ENCODE peak calls at places on chromosome 17, in eight cellular contexts. X, B, I, E, Z, W, G and P are unnamed samples.

GRCh38 chr17:66469890-66470289 is 167.5 kb downstream of the PRKCA start:
- DNase-seq in X (peak), B (no peak), I (no peak), E (no peak), Z (peak), W (no peak), G (no peak), P (peak)

GRCh38 chr17:82269882-82270500 is 3.5 kb downstream of the CSNK1D start:
- DNase-seq in X (no peak), B (peak), I (no peak), E (no peak), Z (no peak), W (no peak), G (no peak), P (no peak)

GRCh38 chr17:57674894-57675293 is 70.2 kb downstream of the CCDC182 start:
- DNase-seq in X (no peak), B (peak), I (no peak), E (no peak), Z (no peak), W (no peak), G (no peak), P (no peak)

GRCh38 chr17:64354824-64355535 is 35.7 kb downstream of the PECAM1 start:
- DNase-seq in X (peak), B (no peak), I (no peak), E (no peak), Z (peak), W (no peak), G (no peak), P (peak)

GRCh38 chr17:76524598-76525512 is 12.7 kb downstream of the CYGB start:
- DNase-seq in X (peak), B (no peak), I (no peak), E (no peak), Z (peak), W (no peak), G (no peak), P (peak)

GRCh38 chr17:2784864-2785263 is 11.4 kb upstream of the RAP1GAP2 start:
- DNase-seq in X (no peak), B (no peak), I (no peak), E (no peak), Z (no peak), W (no peak), G (no peak), P (no peak)

GRCh38 chr17:19531780-19532501 is 1.7 kb upstream of the SLC47A1 start:
- DNase-seq in X (no peak), B (no peak), I (no peak), E (no peak), Z (no peak), W (no peak), G (no peak), P (no peak)

GRCh38 chr17:32519769-32520701 is 33.2 kb downstream of the CDK5R1 start:
- DNase-seq in X (peak), B (peak), I (no peak), E (peak), Z (peak), W (no peak), G (peak), P (peak)

GRCh38 chr17:32604966-32605365 is 118.2 kb downstream of the CDK5R1 start:
- DNase-seq in X (no peak), B (no peak), I (no peak), E (no peak), Z (no peak), W (no peak), G (no peak), P (no peak)

GRCh38 chr17:75318211-75318610 is 29.0 kb upstream of the SLC25A19 start:
- DNase-seq in X (no peak), B (peak), I (no peak), E (no peak), Z (no peak), W (no peak), G (no peak), P (no peak)

GRCh38 chr17:31596382-31597323 is 205.2 kb downstream of the RAB11FIP4 start:
- DNase-seq in X (peak), B (peak), I (peak), E (peak), Z (peak), W (no peak), G (peak), P (peak)

GRCh38 chr17:57955183-57955952 is at the start of gene CUEDC1:
- DNase-seq in X (peak), B (peak), I (peak), E (peak), Z (peak), W (peak), G (peak), P (peak)

GRCh38 chr17:76447931-76448652 is 4.9 kb downstream of the UBE2O start:
- DNase-seq in X (no peak), B (no peak), I (peak), E (no peak), Z (peak), W (no peak), G (peak), P (no peak)

GRCh38 chr17:61284174-61284573 is 115.5 kb upstream of the TBX2 start:
- DNase-seq in X (peak), B (no peak), I (peak), E (no peak), Z (peak), W (no peak), G (no peak), P (peak)

GRCh38 chr17:48510761-48511604 is 19.8 kb downstream of the HOXB1 start:
- DNase-seq in X (peak), B (no peak), I (no peak), E (peak), Z (peak), W (peak), G (no peak), P (peak)

GRCh38 chr17:48064638-48065037 is 16.5 kb downstream of the NFE2L1 start:
- DNase-seq in X (no peak), B (no peak), I (no peak), E (no peak), Z (no peak), W (no peak), G (no peak), P (no peak)

GRCh38 chr17:10328971-10329923 is 43.6 kb downstream of the MYH13 start:
- DNase-seq in X (no peak), B (no peak), I (no peak), E (no peak), Z (no peak), W (no peak), G (no peak), P (no peak)

GRCh38 chr17:7833011-7833794 is 814 bp upstream of the KDM6B start:
- DNase-seq in X (no peak), B (peak), I (no peak), E (no peak), Z (no peak), W (no peak), G (no peak), P (no peak)

GRCh38 chr17:44557653-44558285 is 485 bp downstream of the FZD2 start:
- DNase-seq in X (peak), B (peak), I (peak), E (peak), Z (peak), W (no peak), G (peak), P (peak)

GRCh38 chr17:863880-864279 is 81.7 kb downstream of the MRM3 start:
- DNase-seq in X (no peak), B (no peak), I (no peak), E (no peak), Z (no peak), W (no peak), G (no peak), P (no peak)

GRCh38 chr17:55706808-55707773 is 15.6 kb downstream of the TMEM100 start:
- DNase-seq in X (no peak), B (no peak), I (no peak), E (no peak), Z (no peak), W (no peak), G (peak), P (no peak)

GRCh38 chr17:21034350-21035235 is 8.2 kb downstream of the USP22 start:
- DNase-seq in X (peak), B (no peak), I (no peak), E (no peak), Z (peak), W (no peak), G (no peak), P (peak)

GRCh38 chr17:80456465-80457235 is 19.8 kb downstream of the NPTX1 start:
- DNase-seq in X (no peak), B (no peak), I (no peak), E (no peak), Z (peak), W (no peak), G (no peak), P (no peak)

GRCh38 chr17:68307443-68307842 is 16.1 kb downstream of the ARSG start:
- DNase-seq in X (no peak), B (no peak), I (no peak), E (no peak), Z (no peak), W (no peak), G (no peak), P (no peak)

GRCh38 chr17:1989135-1989534 is 36.0 kb downstream of the RTN4RL1 start:
- DNase-seq in X (peak), B (no peak), I (peak), E (no peak), Z (peak), W (no peak), G (no peak), P (peak)

GRCh38 chr17:28405632-28406477 is at the start of gene SLC46A1:
- DNase-seq in X (peak), B (peak), I (no peak), E (peak), Z (peak), W (peak), G (peak), P (no peak)

GRCh38 chr17:70121136-70121535 is 46.1 kb downstream of the KCNJ16 start:
- DNase-seq in X (no peak), B (no peak), I (no peak), E (no peak), Z (no peak), W (no peak), G (no peak), P (no peak)

GRCh38 chr17:38322156-38322779 is 21.5 kb downstream of the GPR179 start:
- DNase-seq in X (peak), B (peak), I (no peak), E (peak), Z (peak), W (peak), G (peak), P (peak)

GRCh38 chr17:40062347-40063033 is at the start of gene THRA:
- DNase-seq in X (peak), B (peak), I (no peak), E (peak), Z (peak), W (no peak), G (peak), P (peak)

GRCh38 chr17:67139784-67140665 is 95.7 kb downstream of the CACNG1 start:
- DNase-seq in X (peak), B (no peak), I (peak), E (peak), Z (peak), W (no peak), G (peak), P (peak)

GRCh38 chr17:40936437-40936971 is 942 bp downstream of the KRT23 start:
- DNase-seq in X (no peak), B (peak), I (no peak), E (no peak), Z (no peak), W (no peak), G (no peak), P (no peak)

GRCh38 chr17:64378890-64379354 is 11.7 kb downstream of the PECAM1 start:
- DNase-seq in X (no peak), B (no peak), I (no peak), E (no peak), Z (no peak), W (no peak), G (peak), P (no peak)

GRCh38 chr17:8606415-8606814 is 24.1 kb downstream of the MYH10 start:
- DNase-seq in X (peak), B (no peak), I (no peak), E (no peak), Z (peak), W (no peak), G (peak), P (no peak)

GRCh38 chr17:12097326-12097725 is 76.6 kb downstream of the MAP2K4 start:
- DNase-seq in X (peak), B (no peak), I (no peak), E (no peak), Z (no peak), W (no peak), G (no peak), P (no peak)

GRCh38 chr17:62616993-62617893 is 10.2 kb upstream of the MRC2 start:
- DNase-seq in X (no peak), B (no peak), I (no peak), E (no peak), Z (no peak), W (no peak), G (peak), P (no peak)

GRCh38 chr17:77416096-77416713 is 275.4 kb downstream of the SEC14L1 start:
- DNase-seq in X (no peak), B (no peak), I (no peak), E (no peak), Z (no peak), W (no peak), G (no peak), P (no peak)

GRCh38 chr17:13337864-13338371 is 263.8 kb downstream of the HS3ST3A1 start:
- DNase-seq in X (peak), B (no peak), I (peak), E (peak), Z (peak), W (no peak), G (peak), P (peak)

GRCh38 chr17:33732116-33732515 is 439.0 kb upstream of the ASIC2 start:
- DNase-seq in X (no peak), B (no peak), I (no peak), E (peak), Z (no peak), W (no peak), G (no peak), P (no peak)